ENCODE peak calls at places on chromosomes 1 and 21, in four cellular contexts. One of them, this sample, is unnamed.
A peak's percentile ranks its signal among the peaks of the same experiment; 100 is the strongest.

GRCh38 chr21:35408401-35408800 is 359.3 kb upstream of the RUNX1 start:
- DNase-seq in astrocyte of the spinal cord: no peak
- DNase-seq in mammary epithelial cell: peak; percentile 37
- DNase-seq in neural crest cell: no peak
- DNase-seq in this sample: no peak

GRCh38 chr21:39681257-39681656 is 63.7 kb upstream of the IGSF5 start:
- DNase-seq in neural crest cell: no peak
- DNase-seq in mammary epithelial cell: peak; percentile 4
- DNase-seq in astrocyte of the spinal cord: peak; percentile 56
- DNase-seq in this sample: peak; percentile 95

GRCh38 chr1:27392096-27392777 is at the start of gene GPR3:
- DNase-seq in astrocyte of the spinal cord: peak; percentile 92
- DNase-seq in neural crest cell: peak; percentile 84
- DNase-seq in mammary epithelial cell: peak; percentile 84
- DNase-seq in this sample: peak; percentile 89

GRCh38 chr21:36190736-36191135 is 34.1 kb downstream of the DOP1B start:
- DNase-seq in astrocyte of the spinal cord: no peak
- DNase-seq in neural crest cell: no peak
- DNase-seq in mammary epithelial cell: no peak
- DNase-seq in this sample: no peak

GRCh38 chr1:229148743-229149142 is 122.2 kb upstream of the RAB4A start:
- DNase-seq in astrocyte of the spinal cord: no peak
- DNase-seq in neural crest cell: no peak
- DNase-seq in mammary epithelial cell: no peak
- DNase-seq in this sample: no peak

GRCh38 chr21:25080161-25080560 is 527.1 kb downstream of the MRPL39 start:
- DNase-seq in astrocyte of the spinal cord: peak; percentile 79
- DNase-seq in mammary epithelial cell: no peak
- DNase-seq in neural crest cell: no peak
- DNase-seq in this sample: peak; percentile 2

GRCh38 chr1:70745199-70745598 is 302.4 kb downstream of the PTGER3 start:
- DNase-seq in neural crest cell: no peak
- DNase-seq in mammary epithelial cell: no peak
- DNase-seq in astrocyte of the spinal cord: no peak
- DNase-seq in this sample: peak; percentile 3

GRCh38 chr1:236502972-236503639 is 20.7 kb upstream of the LGALS8 start:
- DNase-seq in neural crest cell: peak; percentile 8
- DNase-seq in mammary epithelial cell: peak; percentile 52
- DNase-seq in astrocyte of the spinal cord: peak; percentile 76
- DNase-seq in this sample: peak; percentile 92

GRCh38 chr1:193310569-193310968 is 124.2 kb upstream of the B3GALT2 start:
- DNase-seq in mammary epithelial cell: no peak
- DNase-seq in astrocyte of the spinal cord: no peak
- DNase-seq in neural crest cell: no peak
- DNase-seq in this sample: no peak

GRCh38 chr1:31501505-31501904 is 74.8 kb upstream of the TINAGL1 start:
- DNase-seq in astrocyte of the spinal cord: no peak
- DNase-seq in neural crest cell: no peak
- DNase-seq in mammary epithelial cell: no peak
- DNase-seq in this sample: no peak
- TF ChIP-seq CTCF in astrocyte of the spinal cord: peak; percentile 19
- TF ChIP-seq CTCF in neural crest cell: peak; percentile 31
- TF ChIP-seq CTCF in mammary epithelial cell: peak; percentile 14
- TF ChIP-seq CTCF in this sample: peak; percentile 20

DNA sequence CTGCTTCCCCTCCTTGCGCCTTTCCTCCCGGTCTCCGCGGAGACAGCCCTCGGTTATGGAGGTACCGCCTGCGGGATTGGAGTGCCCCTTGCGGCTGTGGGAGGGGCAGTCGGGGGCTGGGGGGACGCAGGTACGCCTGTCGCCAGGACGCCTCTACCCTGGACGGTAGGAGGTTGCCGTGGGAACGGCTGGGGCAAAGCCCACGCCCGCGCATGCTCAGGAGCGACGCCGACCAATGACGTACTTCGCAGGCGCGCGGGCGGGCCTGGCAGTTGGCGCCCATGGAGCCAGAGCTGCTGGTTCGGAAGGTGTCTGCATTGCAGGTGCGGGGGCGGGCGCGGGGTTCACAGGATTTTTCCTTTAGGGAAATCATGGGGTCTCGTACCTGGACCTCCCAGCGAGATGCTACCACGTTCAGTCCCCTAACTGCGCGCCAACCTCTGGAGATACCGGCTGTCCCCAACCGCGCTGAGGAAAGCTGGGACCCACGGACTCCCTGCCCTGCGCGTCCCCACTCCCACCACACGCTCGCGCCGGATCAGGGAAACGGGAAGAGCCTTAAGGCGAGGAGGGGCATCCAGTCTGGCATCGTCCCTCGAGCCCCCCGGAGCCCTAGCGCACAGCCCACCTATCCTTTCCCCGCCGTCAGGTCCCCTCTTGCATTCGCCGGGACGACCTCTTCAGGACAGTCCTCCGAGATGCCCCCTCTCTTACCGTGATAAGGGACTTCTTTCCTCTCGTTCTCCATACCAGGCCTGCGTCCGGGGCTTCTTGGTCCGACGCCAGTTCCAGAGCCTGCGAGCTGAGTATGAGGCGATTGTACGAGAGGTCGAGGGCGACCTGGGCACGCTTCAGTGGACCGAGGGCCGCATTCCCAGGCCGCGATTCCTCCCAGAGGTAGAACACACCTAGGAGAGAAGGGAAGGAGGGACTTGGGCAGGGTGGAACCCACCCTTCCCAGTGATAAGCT is at the start of gene IQCC:
- DNase-seq in mammary epithelial cell: peak; percentile 79
- DNase-seq in astrocyte of the spinal cord: peak; percentile 78
- DNase-seq in neural crest cell: peak; percentile 73
- DNase-seq in this sample: peak; percentile 81
- TF ChIP-seq CTCF in mammary epithelial cell: no peak
- TF ChIP-seq CTCF in astrocyte of the spinal cord: no peak
- TF ChIP-seq CTCF in neural crest cell: peak; percentile 13
- TF ChIP-seq CTCF in this sample: no peak

GRCh38 chr1:1019122-1019999 is 559 bp upstream of the AGRN start:
- DNase-seq in astrocyte of the spinal cord: peak; percentile 78
- DNase-seq in mammary epithelial cell: peak; percentile 78
- DNase-seq in neural crest cell: peak; percentile 77
- DNase-seq in this sample: peak; percentile 84
- TF ChIP-seq CTCF in astrocyte of the spinal cord: peak; percentile 45
- TF ChIP-seq CTCF in mammary epithelial cell: peak; percentile 54
- TF ChIP-seq CTCF in neural crest cell: peak; percentile 58
- TF ChIP-seq CTCF in this sample: peak; percentile 42

GRCh38 chr1:181475580-181475979 is 7.7 kb upstream of the CACNA1E start:
- DNase-seq in astrocyte of the spinal cord: no peak
- DNase-seq in mammary epithelial cell: no peak
- DNase-seq in neural crest cell: no peak
- DNase-seq in this sample: no peak

GRCh38 chr1:181476581-181476980 is 6.7 kb upstream of the CACNA1E start:
- DNase-seq in astrocyte of the spinal cord: no peak
- DNase-seq in neural crest cell: no peak
- DNase-seq in mammary epithelial cell: no peak
- DNase-seq in this sample: no peak

GRCh38 chr1:181482001-181482430 is 1.3 kb upstream of the CACNA1E start:
- DNase-seq in astrocyte of the spinal cord: no peak
- DNase-seq in neural crest cell: no peak
- DNase-seq in mammary epithelial cell: no peak
- DNase-seq in this sample: no peak

GRCh38 chr1:181482521-181483083 is 715 bp upstream of the CACNA1E start:
- DNase-seq in astrocyte of the spinal cord: no peak
- DNase-seq in neural crest cell: peak; percentile 61
- DNase-seq in mammary epithelial cell: peak; percentile 42
- DNase-seq in this sample: no peak

DNA sequence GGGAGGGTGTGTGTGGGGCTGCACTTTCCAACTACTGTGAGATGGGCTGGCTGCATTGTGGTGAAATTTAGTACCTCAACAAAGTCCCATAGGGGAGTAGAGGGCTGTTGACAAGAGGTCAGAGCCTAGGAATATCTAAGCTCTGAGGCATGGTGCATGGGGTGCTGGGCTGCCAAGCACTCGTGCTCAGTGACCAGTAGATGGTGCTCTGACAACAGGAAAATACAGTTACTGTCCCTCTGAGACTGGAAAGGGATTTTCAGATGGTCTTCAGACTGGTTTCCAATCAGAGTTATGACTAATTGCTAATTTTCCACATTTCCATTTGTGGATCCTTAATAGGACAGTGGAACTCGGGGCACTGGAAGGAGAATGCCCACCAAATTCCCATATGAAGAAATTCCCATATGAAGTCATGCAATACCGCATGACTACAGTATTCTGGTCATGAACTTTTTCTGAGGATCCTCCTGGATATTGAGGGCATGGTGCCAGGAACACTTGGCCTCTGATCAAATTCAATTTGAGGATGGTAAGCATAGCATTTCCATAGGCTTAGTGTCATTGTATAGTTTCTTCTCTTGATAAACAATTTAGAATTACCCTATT is 4.1 kb upstream of the CACNA1E start:
- DNase-seq in mammary epithelial cell: peak; percentile 47
- DNase-seq in astrocyte of the spinal cord: peak; percentile 55
- DNase-seq in neural crest cell: peak; percentile 23
- DNase-seq in this sample: peak; percentile 84
- TF ChIP-seq CTCF in mammary epithelial cell: peak; percentile 95
- TF ChIP-seq CTCF in astrocyte of the spinal cord: peak; percentile 83
- TF ChIP-seq CTCF in neural crest cell: peak; percentile 91
- TF ChIP-seq CTCF in this sample: peak; percentile 85

GRCh38 chr1:30760596-30761311 is 3.2 kb upstream of the LAPTM5 start:
- DNase-seq in neural crest cell: no peak
- DNase-seq in mammary epithelial cell: no peak
- DNase-seq in astrocyte of the spinal cord: no peak
- DNase-seq in this sample: no peak

GRCh38 chr1:30759718-30760281 is 2.2 kb upstream of the LAPTM5 start:
- DNase-seq in neural crest cell: no peak
- DNase-seq in mammary epithelial cell: no peak
- DNase-seq in astrocyte of the spinal cord: no peak
- DNase-seq in this sample: no peak

GRCh38 chr1:30762931-30763653 is 5.5 kb upstream of the LAPTM5 start:
- DNase-seq in neural crest cell: no peak
- DNase-seq in astrocyte of the spinal cord: no peak
- DNase-seq in mammary epithelial cell: no peak
- DNase-seq in this sample: no peak

GRCh38 chr1:30762152-30762930 is 4.8 kb upstream of the LAPTM5 start:
- DNase-seq in astrocyte of the spinal cord: no peak
- DNase-seq in neural crest cell: no peak
- DNase-seq in mammary epithelial cell: no peak
- DNase-seq in this sample: no peak

GRCh38 chr1:30761312-30762151 is 4.0 kb upstream of the LAPTM5 start:
- DNase-seq in mammary epithelial cell: no peak
- DNase-seq in neural crest cell: no peak
- DNase-seq in astrocyte of the spinal cord: peak; percentile 29
- DNase-seq in this sample: peak; percentile 34
- TF ChIP-seq CTCF in mammary epithelial cell: no peak
- TF ChIP-seq CTCF in neural crest cell: no peak
- TF ChIP-seq CTCF in astrocyte of the spinal cord: no peak
- TF ChIP-seq CTCF in this sample: no peak